ENCODE peak calls at places on chromosomes 13 and 19, in four cellular contexts. X is heart left ventricle, J is uterus, E is body of pancreas. T is an unnamed sample.

GRCh38 chr19:17448190-17448967 is at the start of gene TMEM221:
- DNase-seq in X (peak; percentile 41), J (peak; percentile 49), E (peak; percentile 50), T (peak; percentile 42)

GRCh38 chr19:13784731-13785452 is 10.4 kb upstream of the ZSWIM4 start:
- DNase-seq in J (peak; percentile 63), X (peak; percentile 75), E (peak; percentile 86), T (peak; percentile 89)

GRCh38 chr19:32824136-32824835 is 45.3 kb downstream of the SLC7A9 start:
- DNase-seq in E (no peak), J (no peak), X (no peak), T (no peak)

GRCh38 chr19:37813340-37813739 is 34.0 kb upstream of the ZNF573 start:
- DNase-seq in X (no peak), J (no peak), E (no peak), T (no peak)

GRCh38 chr13:73307481-73307880 is 248.7 kb downstream of the KLF5 start:
- DNase-seq in J (no peak), X (no peak), E (no peak), T (no peak)

GRCh38 chr13:58376349-58376748 is 744.8 kb downstream of the PCDH17 start:
- DNase-seq in X (no peak), J (no peak), E (no peak), T (no peak)

GRCh38 chr13:41864658-41865057 is 96.3 kb downstream of the VWA8 start:
- DNase-seq in E (no peak), J (no peak), X (no peak), T (no peak)

GRCh38 chr19:5058456-5059190 is 89.7 kb downstream of the KDM4B start:
- DNase-seq in J (no peak), E (no peak), X (no peak), T (no peak)

GRCh38 chr13:109213714-109214113 is 572.7 kb downstream of the IRS2 start:
- DNase-seq in E (no peak), X (no peak), J (no peak), T (no peak)

GRCh38 chr13:114108141-114108761 is 24.2 kb downstream of the RASA3 start:
- DNase-seq in E (no peak), X (no peak), J (peak; percentile 15), T (peak; percentile 4)
- H3K4me3 ChIP-seq in E (no peak overlapping the region), X (no peak overlapping the region), J (no peak overlapping the region), T (no peak overlapping the region)

DNA sequence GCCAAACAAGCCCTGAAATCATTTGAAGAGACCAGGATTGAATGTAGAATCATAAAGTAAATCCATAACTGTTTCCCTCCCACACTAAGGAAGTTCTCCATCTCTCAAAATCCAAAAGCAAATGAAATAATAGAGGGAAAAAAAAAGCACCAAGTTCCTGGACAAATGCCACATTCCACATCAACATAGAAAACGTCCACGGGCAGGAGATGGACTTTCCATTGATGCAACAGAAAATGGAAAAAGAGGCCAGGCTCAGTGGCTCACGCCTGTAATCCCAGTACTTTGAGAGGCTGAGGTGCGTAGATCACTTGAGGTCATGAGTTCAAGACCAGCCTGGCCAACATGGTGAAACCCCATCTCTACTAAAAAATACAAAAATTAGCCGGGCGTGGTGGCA is 56.1 kb downstream of the INSR start:
- DNase-seq in E (no peak), J (no peak), X (no peak), T (no peak)
- TF ChIP-seq CTCF in E (no peak), J (no peak), X (no peak), T (no peak)

GRCh38 chr13:110713981-110714797 is 689 bp downstream of the ING1 start:
- DNase-seq in X (peak; percentile 65), J (peak; percentile 62), E (peak; percentile 66), T (peak; percentile 58)
- H3K4me3 ChIP-seq in X (peak overlapping the region; percentile 90), J (peak overlapping the region; percentile 92), E (peak overlapping the region; percentile 31), T (peak overlapping the region; percentile 90)

GRCh38 chr13:39777527-39778061 is 122.1 kb downstream of the COG6 start:
- DNase-seq in E (no peak), X (no peak), J (no peak), T (no peak)
- TF ChIP-seq CTCF in E (peak; percentile 8), X (no peak), J (no peak), T (peak; percentile 30)

GRCh38 chr19:38899447-38900219 is at the start of the genes NFKBIB and SIRT2:
- DNase-seq in J (peak; percentile 100), E (peak; percentile 100), X (peak; percentile 100), T (peak; percentile 99)
- H3K4me3 ChIP-seq in J (peak within 1 kb of the TSS; percentile 62), E (peak within 1 kb of the TSS; percentile 79), X (peak within 1 kb of the TSS; percentile 95), T (peak within 1 kb of the TSS; percentile 81)

GRCh38 chr19:15161028-15161984 is 39.5 kb downstream of the NOTCH3 start:
- DNase-seq in E (no peak), J (no peak), X (no peak), T (peak; percentile 72)
- TF ChIP-seq CTCF in E (no peak), J (no peak), X (peak; percentile 45), T (peak; percentile 79)

T was measured in BE2C.